ENCODE peak calls at places on chromosomes 5 and 9, in five cellular contexts. A is neural progenitor cell, I is GM23338, X is right atrium auricular region, O is HCT116. E is an unnamed sample. For H3K4me1 and H3K36me3, the result is how much of the 10 kb centered on the place peaks cover.

GRCh38 chr5:115472601-115473000 is 72.0 kb downstream of the FEM1C start:
- DNase-seq in A (no peak), I (peak), X (no peak), O (no peak), E (no peak)

GRCh38 chr9:106339882-106340281 is 523.1 kb upstream of the ZNF462 start:
- DNase-seq in A (no peak), I (no peak), X (no peak), O (no peak), E (no peak)

GRCh38 chr5:159210306-159210722 is 961 bp upstream of the RNF145 start:
- DNase-seq in A (no peak), I (no peak), X (no peak), O (no peak), E (no peak)

GRCh38 chr9:2939368-2939767 is 95.5 kb upstream of the PUM3 start:
- DNase-seq in A (no peak), I (no peak), X (no peak), O (no peak), E (no peak)

GRCh38 chr5:138303365-138303764 is 28.2 kb downstream of the CDC25C start:
- DNase-seq in A (no peak), I (no peak), X (no peak), O (no peak), E (no peak)

GRCh38 chr9:94903961-94904421 is 177.5 kb downstream of the AOPEP start:
- DNase-seq in A (no peak), I (no peak), X (no peak), O (no peak), E (no peak)

GRCh38 chr9:83410701-83411100 is 127.5 kb downstream of the FRMD3 start:
- DNase-seq in A (no peak), I (no peak), X (no peak), O (no peak), E (no peak)

GRCh38 chr9:78368236-78368635 is 71.3 kb downstream of the PSAT1 start:
- DNase-seq in A (no peak), I (no peak), X (peak), O (no peak), E (no peak)

GRCh38 chr5:179148703-179149170 is 88.6 kb downstream of the ZNF354C start:
- DNase-seq in A (no peak), I (no peak), X (no peak), O (no peak), E (no peak)

GRCh38 chr5:72602696-72603685 is 95.8 kb upstream of the ZNF366 start:
- DNase-seq in A (no peak), I (no peak), X (no peak), O (no peak), E (no peak)

GRCh38 chr5:107670028-107670926 is 460 bp downstream of the EFNA5 start:
- DNase-seq in A (peak), I (peak), X (no peak), O (no peak), E (no peak)

GRCh38 chr5:181203842-181204560 is 995 bp downstream of the TRIM7 start:
- DNase-seq in A (peak), I (peak), X (no peak), O (no peak), E (no peak)

GRCh38 chr5:177387405-177387804 is 3.2 kb downstream of the SLC34A1 start:
- DNase-seq in A (no peak), I (no peak), X (no peak), O (no peak), E (no peak)

GRCh38 chr5:139919308-139919707 is 123.7 kb downstream of the PSD2 start:
- DNase-seq in A (no peak), I (no peak), X (no peak), O (no peak), E (no peak)

GRCh38 chr9:35710818-35711500 is 21.0 kb downstream of the TLN1 start:
- DNase-seq in A (no peak), I (no peak), X (no peak), O (no peak), E (no peak)

GRCh38 chr5:133953568-133954145 is 14.8 kb downstream of the C5orf15 start:
- DNase-seq in A (no peak), I (no peak), X (no peak), O (no peak), E (no peak)

GRCh38 chr5:133950821-133951612 is 17.4 kb downstream of the C5orf15 start:
- DNase-seq in A (no peak), I (no peak), X (no peak), O (no peak), E (no peak)

GRCh38 chr5:133957080-133957479 is 11.3 kb downstream of the C5orf15 start:
- DNase-seq in A (no peak), I (no peak), X (no peak), O (no peak), E (no peak)

GRCh38 chr5:133948721-133949120 is 19.7 kb downstream of the C5orf15 start:
- DNase-seq in A (no peak), I (no peak), X (no peak), O (no peak), E (no peak)

DNA sequence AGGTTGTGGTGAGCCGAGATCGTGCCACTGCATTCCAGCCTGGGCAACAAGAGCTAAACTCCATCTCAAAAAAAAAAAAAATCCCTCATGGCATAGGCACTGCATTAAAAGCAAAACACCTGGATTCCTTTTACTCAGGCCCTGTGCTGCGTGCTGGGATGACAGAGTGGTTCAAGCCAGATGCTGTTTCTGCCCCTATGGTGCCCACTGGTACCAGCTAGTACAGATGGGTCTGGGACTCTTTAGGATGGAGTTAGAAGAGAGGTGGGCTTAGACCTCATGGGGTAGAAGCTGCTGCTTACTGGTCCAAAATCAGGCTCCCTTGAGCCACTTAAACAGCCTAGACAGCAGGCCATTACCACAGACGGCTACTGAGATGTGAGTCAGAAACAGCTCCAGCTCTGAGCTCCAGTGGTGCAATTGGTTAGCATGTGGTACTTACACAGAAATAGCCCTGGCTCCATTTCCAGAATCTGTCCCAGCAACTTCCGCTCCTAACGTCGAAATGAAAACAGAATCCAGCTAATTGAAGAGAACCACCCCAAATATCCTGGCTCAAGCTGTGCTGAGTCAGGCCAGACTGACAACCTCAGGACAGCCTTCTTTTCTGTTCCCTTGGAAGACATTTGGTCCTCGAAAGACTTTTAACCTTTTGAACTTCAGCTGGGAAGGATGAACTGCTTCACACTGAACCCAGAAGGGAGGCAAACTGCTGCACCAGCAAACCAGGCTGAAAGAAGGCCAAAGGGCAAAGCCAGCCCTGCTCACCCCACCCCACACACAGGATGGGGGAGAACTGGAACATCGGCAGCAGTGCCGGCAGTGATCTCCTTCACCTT is 15.5 kb downstream of the C5orf15 start:
- DNase-seq in A (no peak), I (no peak), X (peak), O (no peak), E (no peak)
- H3K4me3 ChIP-seq in A (no peak), I (no peak), X (no peak), O (no peak), E (no peak)

GRCh38 chr9:123309611-123310010 is 41.2 kb upstream of the STRBP start:
- DNase-seq in A (no peak), I (no peak), X (no peak), O (no peak), E (no peak)

GRCh38 chr9:123310551-123311249 is 42.3 kb upstream of the STRBP start:
- DNase-seq in A (no peak), I (no peak), X (no peak), O (no peak), E (no peak)

GRCh38 chr9:123311250-123311753 is 42.9 kb upstream of the STRBP start:
- DNase-seq in A (no peak), I (no peak), X (no peak), O (no peak), E (no peak)

GRCh38 chr9:123314617-123315016 is 41.4 kb upstream of the CRB2 start:
- DNase-seq in A (no peak), I (no peak), X (no peak), O (no peak), E (no peak)

DNA sequence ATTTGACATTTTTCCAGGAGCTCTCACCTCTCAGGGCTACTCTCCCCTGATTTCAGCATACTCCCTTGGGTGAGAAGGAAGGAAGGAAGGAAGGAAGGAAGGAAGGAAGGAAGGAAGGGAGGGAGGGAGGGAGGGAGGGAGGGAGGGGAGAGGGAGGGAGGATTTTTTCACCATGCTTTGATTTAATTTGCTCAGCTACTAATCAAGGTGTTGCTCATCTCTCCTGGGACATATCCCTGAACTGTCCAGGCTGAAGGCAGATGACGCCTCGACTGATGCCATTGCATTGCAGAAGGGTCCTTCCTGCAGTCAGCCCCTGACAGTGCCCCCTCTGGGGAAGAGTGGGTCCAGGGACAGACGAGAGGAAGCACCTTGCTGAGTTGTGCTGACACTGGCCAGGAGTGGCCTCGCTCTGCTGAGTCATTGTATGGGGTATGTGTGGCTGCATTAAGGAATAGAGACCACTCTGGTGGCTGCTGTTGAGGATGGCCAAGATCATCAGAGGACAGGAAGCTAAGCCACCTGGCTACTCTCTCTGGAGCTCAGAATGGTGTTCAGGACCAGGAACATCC is 43.6 kb upstream of the CRB2 start:
- DNase-seq in A (no peak), I (no peak), X (no peak), O (no peak), E (no peak)
- H3K4me1 ChIP-seq in A (under half), I (under half), X (under half), O (under half), E (under half)

DNA sequence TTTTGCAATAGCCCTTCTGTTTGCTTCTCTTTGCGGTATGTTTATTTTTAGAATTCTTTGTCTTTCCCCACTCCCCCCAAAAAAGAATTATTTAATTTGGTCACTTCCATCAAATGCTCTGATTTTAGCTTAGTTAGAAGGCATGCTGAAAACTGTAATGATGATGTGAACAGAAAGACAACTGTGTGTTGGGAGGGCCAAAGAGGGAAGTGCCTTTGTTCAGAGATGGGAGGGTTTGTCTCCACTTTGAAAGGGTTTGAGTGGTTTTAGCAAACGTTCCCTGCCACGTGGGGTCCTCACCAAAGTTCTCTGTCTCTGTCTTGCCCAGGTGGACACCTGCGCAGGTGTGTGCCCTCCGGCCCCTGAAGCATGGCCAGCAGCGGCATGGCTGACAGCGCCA is 41.9 kb downstream of the SYK start:
- DNase-seq in A (no peak), I (no peak), X (no peak), O (no peak), E (no peak)
- H3K36me3 ChIP-seq in A (under half), I (under half), X (under half), O (under half), E (under half)

DNA sequence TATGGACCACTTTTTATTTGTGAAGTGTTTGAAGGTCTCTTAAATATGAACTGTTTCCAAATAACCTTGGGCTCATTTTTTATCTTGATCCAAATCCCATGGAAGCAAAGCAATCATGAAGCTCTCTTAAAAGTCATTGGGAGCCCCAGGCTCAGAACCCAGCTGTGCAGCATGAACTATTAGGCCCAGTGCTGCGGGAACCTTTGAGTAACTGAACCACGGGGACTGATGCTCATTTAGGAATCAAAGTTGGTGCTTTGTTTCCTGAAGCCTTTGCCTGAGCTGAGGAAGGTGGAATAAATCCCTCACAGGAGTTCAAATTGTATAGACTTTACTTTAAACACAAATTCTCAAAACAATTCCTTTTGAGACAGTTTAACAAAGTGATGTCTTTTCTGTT is 27.8 kb downstream of the MAT2B start:
- DNase-seq in A (peak), I (peak), X (no peak), O (no peak), E (no peak)
- H3K4me3 ChIP-seq in A (peak), I (no peak), X (no peak), O (no peak), E (no peak)

E was measured in CD4-positive, alpha-beta memory T cell.